ENCODE peak calls at places on chromosome 2, in five cellular contexts. F is neural crest cell, G is ACHN, O is D341Med, A is left kidney. B is an unnamed sample.

GRCh38 chr2:96119389-96119751 is 3.0 kb upstream of the ADRA2B start:
- DNase-seq in A (no peak), F (no peak), O (no peak), G (no peak), B (no peak)

GRCh38 chr2:100197643-100198153 is 55.3 kb upstream of the AFF3 start:
- DNase-seq in F (peak), O (no peak), G (no peak), A (peak), B (peak)

GRCh38 chr2:229888031-229888430 is 33.8 kb downstream of the TRIP12 start:
- DNase-seq in F (no peak), O (no peak), A (no peak), G (no peak), B (no peak)

GRCh38 chr2:191274404-191274803 is 29.2 kb downstream of the MYO1B start:
- DNase-seq in G (no peak), F (no peak), O (no peak), A (no peak), B (no peak)

GRCh38 chr2:44974064-44974715 is 32.7 kb downstream of the SIX3 start:
- DNase-seq in A (peak), G (peak), O (peak), F (no peak), B (no peak)

GRCh38 chr2:86251840-86252266 is 52.6 kb downstream of the MRPL35 start:
- DNase-seq in O (no peak), F (no peak), A (no peak), G (no peak), B (no peak)

GRCh38 chr2:202387608-202388342 is 11.6 kb downstream of the BMPR2 start:
- DNase-seq in F (no peak), A (no peak), G (no peak), O (no peak), B (no peak)

GRCh38 chr2:189601043-189601442 is 20.5 kb upstream of the SLC40A1 start:
- DNase-seq in F (no peak), G (peak), O (no peak), A (no peak), B (no peak)

GRCh38 chr2:96325884-96326255 is 753 bp downstream of the ITPRIPL1 start:
- DNase-seq in F (no peak), O (peak), A (no peak), G (no peak), B (no peak)